ENCODE peak calls at places on chromosomes 16 and 17, in five cellular contexts. N is nephron progenitor cell, H is renal cortical epithelial cell, A is tibial nerve, X is right atrium auricular region. K is an unnamed sample.
A peak's percentile ranks its signal among the peaks of the same experiment; 100 is the strongest.

GRCh38 chr16:12178251-12178990 is 201.9 kb downstream of the SNX29 start:
- DNase-seq in N (no peak), X (peak; percentile 84), A (no peak), H (peak; percentile 63), K (no peak)

GRCh38 chr16:87350681-87351319 is 32.8 kb downstream of the FBXO31 start:
- DNase-seq in X (peak; percentile 68), A (no peak), H (no peak), N (no peak), K (no peak)

GRCh38 chr17:72338847-72339790 is 218.3 kb downstream of the SOX9 start:
- DNase-seq in H (peak; percentile 95), A (no peak), X (peak; percentile 78), N (no peak), K (peak; percentile 76)

GRCh38 chr17:82302991-82303943 is 14.1 kb downstream of the CD7 start:
- DNase-seq in A (no peak), N (no peak), X (no peak), H (no peak), K (no peak)

GRCh38 chr17:50949128-50950001 is 83.2 kb upstream of the TOB1 start:
- DNase-seq in X (no peak), A (peak; percentile 12), H (no peak), N (no peak), K (no peak)

GRCh38 chr16:53085539-53086450 is 31.0 kb downstream of the CHD9 start:
- DNase-seq in N (no peak), H (no peak), A (no peak), X (no peak), K (peak; percentile 86)

GRCh38 chr16:4832698-4833343 is 14.3 kb downstream of the GLYR1 start:
- DNase-seq in H (peak; percentile 15), X (no peak), N (no peak), A (no peak), K (no peak)

GRCh38 chr17:73292031-73292531 is 19.7 kb downstream of the CDC42EP4 start:
- DNase-seq in H (peak; percentile 98), X (peak; percentile 70), N (no peak), A (no peak), K (no peak)

GRCh38 chr17:7530294-7530900 is 18.5 kb upstream of the TNFSF12 start:
- DNase-seq in X (no peak), A (no peak), N (no peak), H (peak; percentile 60), K (no peak)

GRCh38 chr16:56795011-56795410 is 65.1 kb downstream of the NUP93 start:
- DNase-seq in A (no peak), X (no peak), N (no peak), H (peak; percentile 96), K (no peak)

GRCh38 chr16:70579648-70580630 is 56.3 kb downstream of the SF3B3 start:
- DNase-seq in X (no peak), H (no peak), N (no peak), A (no peak), K (peak; percentile 70)

GRCh38 chr17:50845260-50846147 is 10.1 kb downstream of the WFIKKN2 start:
- DNase-seq in H (peak; percentile 18), N (no peak), X (no peak), A (no peak), K (peak; percentile 63)

GRCh38 chr16:2973081-2973480 is 3.9 kb downstream of the PAQR4 start:
- DNase-seq in H (no peak), A (no peak), N (no peak), X (no peak), K (no peak)

GRCh38 chr16:19084879-19085278 is 17.5 kb downstream of the COQ7 start:
- DNase-seq in A (no peak), H (no peak), X (no peak), N (no peak), K (no peak)

GRCh38 chr16:84032458-84033178 is 10.0 kb downstream of the SLC38A8 start:
- DNase-seq in N (no peak), A (no peak), H (no peak), X (no peak), K (no peak)

GRCh38 chr16:4273858-4274291 is 1.1 kb upstream of the TFAP4 start:
- DNase-seq in N (peak; percentile 57), X (peak; percentile 71), H (no peak), A (no peak), K (peak; percentile 90)

GRCh38 chr17:78113804-78114785 is 14.5 kb downstream of the TMC6 start:
- DNase-seq in H (no peak), N (no peak), A (no peak), X (no peak), K (no peak)

GRCh38 chr17:17859909-17860760 is 23.3 kb upstream of the SREBF1 start:
- DNase-seq in N (peak; percentile 74), X (no peak), A (no peak), H (no peak), K (peak; percentile 77)

GRCh38 chr17:2593846-2594656 is 597 bp downstream of the PAFAH1B1 start:
- DNase-seq in H (peak; percentile 21), A (peak; percentile 65), N (peak; percentile 87), X (peak; percentile 75), K (peak; percentile 61)

GRCh38 chr17:39146273-39146672 is 5.2 kb downstream of the PLXDC1 start:
- DNase-seq in H (no peak), N (no peak), A (no peak), X (no peak), K (no peak)

GRCh38 chr16:31131841-31132271 is 3.7 kb downstream of the PRSS8 start:
- DNase-seq in X (no peak), A (no peak), H (no peak), N (no peak), K (no peak)

GRCh38 chr16:12750554-12750918 is 53.2 kb downstream of the CPPED1 start:
- DNase-seq in A (no peak), N (no peak), H (no peak), X (no peak), K (no peak)

GRCh38 chr17:43578699-43579569 is 32.8 kb upstream of the ETV4 start:
- DNase-seq in H (peak; percentile 78), N (peak; percentile 67), A (no peak), X (no peak), K (peak; percentile 94)

GRCh38 chr16:72728516-72728915 is 319.4 kb downstream of the ZFHX3 start:
- DNase-seq in A (no peak), X (no peak), H (no peak), N (no peak), K (no peak)

GRCh38 chr17:61532818-61533217 is 58.2 kb downstream of the NACA2 start:
- DNase-seq in N (no peak), H (no peak), X (no peak), A (no peak), K (no peak)

GRCh38 chr16:86994651-86995171 is 322.5 kb downstream of the C16orf95 start:
- DNase-seq in A (no peak), N (peak; percentile 54), H (peak; percentile 74), X (no peak), K (peak; percentile 53)

GRCh38 chr17:3683054-3683511 is 12.9 kb downstream of the P2RX5 start:
- DNase-seq in A (no peak), N (peak; percentile 53), H (no peak), X (no peak), K (peak; percentile 80)

GRCh38 chr16:71927383-71927782 is 32.1 kb downstream of the IST1 start:
- DNase-seq in A (no peak), N (no peak), H (peak; percentile 90), X (peak; percentile 68), K (peak; percentile 56)

GRCh38 chr17:65503557-65503956 is 57.9 kb downstream of the AXIN2 start:
- DNase-seq in X (no peak), A (no peak), H (no peak), N (no peak), K (no peak)

GRCh38 chr16:4915226-4915761 is 21.7 kb downstream of the PPL start:
- DNase-seq in A (no peak), H (peak; percentile 80), X (no peak), N (no peak), K (no peak)

GRCh38 chr17:3890082-3890892 is 2.6 kb downstream of the CAMKK1 start:
- DNase-seq in A (peak; percentile 50), N (peak; percentile 54), X (peak; percentile 89), H (peak; percentile 90), K (peak; percentile 35)